ENCODE peak calls at places on chromosomes 12 and 14, in ten cellular contexts. One of them, this sample, is unnamed.

GRCh38 chr12:12358528-12358927 is 1.6 kb downstream of the BORCS5 start:
- DNase-seq in stomach: no peak
- DNase-seq in SK-N-SH: no peak
- DNase-seq in ovary: no peak
- DNase-seq in esophagus muscularis mucosa: no peak
- DNase-seq in sigmoid colon: no peak
- DNase-seq in A549: no peak
- DNase-seq in H1: no peak
- DNase-seq in transverse colon: no peak
- DNase-seq in tibial nerve: no peak
- DNase-seq in this sample: no peak

GRCh38 chr14:72527591-72527990 is 366.3 kb downstream of the DPF3 start:
- DNase-seq in transverse colon: no peak
- DNase-seq in A549: no peak
- DNase-seq in esophagus muscularis mucosa: no peak
- DNase-seq in stomach: no peak
- DNase-seq in sigmoid colon: no peak
- DNase-seq in SK-N-SH: no peak
- DNase-seq in ovary: no peak
- DNase-seq in tibial nerve: no peak
- DNase-seq in H1: no peak
- DNase-seq in this sample: no peak

GRCh38 chr14:101843665-101844064 is 82.2 kb downstream of the PPP2R5C start:
- DNase-seq in tibial nerve: no peak
- DNase-seq in transverse colon: peak; percentile 44
- DNase-seq in esophagus muscularis mucosa: no peak
- DNase-seq in stomach: no peak
- DNase-seq in H1: no peak
- DNase-seq in sigmoid colon: no peak
- DNase-seq in SK-N-SH: no peak
- DNase-seq in ovary: no peak
- DNase-seq in A549: no peak
- DNase-seq in this sample: no peak

GRCh38 chr12:59055204-59055839 is 135.0 kb upstream of the LRIG3 start:
- DNase-seq in transverse colon: no peak
- DNase-seq in stomach: no peak
- DNase-seq in esophagus muscularis mucosa: no peak
- DNase-seq in ovary: no peak
- DNase-seq in tibial nerve: no peak
- DNase-seq in sigmoid colon: no peak
- DNase-seq in SK-N-SH: no peak
- DNase-seq in H1: no peak
- DNase-seq in A549: peak; percentile 63
- DNase-seq in this sample: no peak

GRCh38 chr12:57583008-57583831 is 7.8 kb upstream of the PIP4K2C start:
- DNase-seq in sigmoid colon: peak; percentile 86
- DNase-seq in A549: peak; percentile 96
- DNase-seq in transverse colon: peak; percentile 63
- DNase-seq in esophagus muscularis mucosa: no peak
- DNase-seq in stomach: peak; percentile 59
- DNase-seq in tibial nerve: peak; percentile 90
- DNase-seq in H1: peak; percentile 25
- DNase-seq in SK-N-SH: peak; percentile 92
- DNase-seq in ovary: peak; percentile 63
- DNase-seq in this sample: peak; percentile 70

GRCh38 chr12:99745895-99746294 is 98.3 kb downstream of the GARIN6 start:
- DNase-seq in tibial nerve: no peak
- DNase-seq in A549: no peak
- DNase-seq in stomach: no peak
- DNase-seq in esophagus muscularis mucosa: no peak
- DNase-seq in ovary: no peak
- DNase-seq in SK-N-SH: no peak
- DNase-seq in transverse colon: no peak
- DNase-seq in sigmoid colon: no peak
- DNase-seq in H1: no peak
- DNase-seq in this sample: no peak

GRCh38 chr14:68952544-68953535 is 26.3 kb downstream of the ACTN1 start:
- DNase-seq in esophagus muscularis mucosa: no peak
- DNase-seq in stomach: no peak
- DNase-seq in transverse colon: no peak
- DNase-seq in A549: no peak
- DNase-seq in H1: no peak
- DNase-seq in tibial nerve: peak; percentile 53
- DNase-seq in ovary: peak; percentile 61
- DNase-seq in SK-N-SH: peak; percentile 78
- DNase-seq in sigmoid colon: peak; percentile 85
- DNase-seq in this sample: no peak

GRCh38 chr12:6084261-6084968 is 40.1 kb downstream of the VWF start:
- DNase-seq in stomach: no peak
- DNase-seq in ovary: no peak
- DNase-seq in esophagus muscularis mucosa: no peak
- DNase-seq in transverse colon: peak; percentile 15
- DNase-seq in tibial nerve: no peak
- DNase-seq in A549: peak; percentile 46
- DNase-seq in H1: no peak
- DNase-seq in SK-N-SH: peak; percentile 85
- DNase-seq in sigmoid colon: peak; percentile 83
- DNase-seq in this sample: no peak

GRCh38 chr12:57320639-57321038 is 69.7 kb upstream of the STAC3 start:
- DNase-seq in tibial nerve: no peak
- DNase-seq in esophagus muscularis mucosa: no peak
- DNase-seq in ovary: no peak
- DNase-seq in stomach: no peak
- DNase-seq in transverse colon: no peak
- DNase-seq in sigmoid colon: no peak
- DNase-seq in H1: no peak
- DNase-seq in A549: no peak
- DNase-seq in SK-N-SH: no peak
- DNase-seq in this sample: no peak

GRCh38 chr14:89746654-89747053 is 207.9 kb downstream of the EFCAB11 start:
- DNase-seq in esophagus muscularis mucosa: peak; percentile 5
- DNase-seq in A549: no peak
- DNase-seq in tibial nerve: no peak
- DNase-seq in sigmoid colon: no peak
- DNase-seq in stomach: no peak
- DNase-seq in H1: no peak
- DNase-seq in transverse colon: no peak
- DNase-seq in SK-N-SH: no peak
- DNase-seq in ovary: no peak
- DNase-seq in this sample: no peak

GRCh38 chr12:63400746-63401145 is 249.7 kb upstream of the AVPR1A start:
- DNase-seq in esophagus muscularis mucosa: no peak
- DNase-seq in stomach: no peak
- DNase-seq in H1: no peak
- DNase-seq in transverse colon: no peak
- DNase-seq in A549: no peak
- DNase-seq in SK-N-SH: no peak
- DNase-seq in ovary: no peak
- DNase-seq in sigmoid colon: no peak
- DNase-seq in tibial nerve: no peak
- DNase-seq in this sample: no peak

GRCh38 chr14:34673702-34674101 is 40.7 kb downstream of the CFL2 start:
- DNase-seq in esophagus muscularis mucosa: no peak
- DNase-seq in tibial nerve: no peak
- DNase-seq in ovary: no peak
- DNase-seq in sigmoid colon: no peak
- DNase-seq in stomach: no peak
- DNase-seq in H1: no peak
- DNase-seq in transverse colon: no peak
- DNase-seq in SK-N-SH: no peak
- DNase-seq in A549: no peak
- DNase-seq in this sample: no peak

GRCh38 chr12:59927041-59927440 is 331.2 kb downstream of the SLC16A7 start:
- DNase-seq in A549: no peak
- DNase-seq in stomach: no peak
- DNase-seq in esophagus muscularis mucosa: no peak
- DNase-seq in ovary: no peak
- DNase-seq in tibial nerve: no peak
- DNase-seq in transverse colon: no peak
- DNase-seq in sigmoid colon: no peak
- DNase-seq in SK-N-SH: no peak
- DNase-seq in H1: no peak
- DNase-seq in this sample: no peak

GRCh38 chr12:106271575-106272505 is 24.0 kb upstream of the CKAP4 start:
- DNase-seq in ovary: no peak
- DNase-seq in transverse colon: no peak
- DNase-seq in SK-N-SH: no peak
- DNase-seq in stomach: no peak
- DNase-seq in tibial nerve: no peak
- DNase-seq in A549: no peak
- DNase-seq in esophagus muscularis mucosa: peak; percentile 8
- DNase-seq in H1: no peak
- DNase-seq in sigmoid colon: no peak
- DNase-seq in this sample: no peak

GRCh38 chr14:99578541-99579044 is 25.4 kb downstream of the CCDC85C start:
- DNase-seq in SK-N-SH: no peak
- DNase-seq in esophagus muscularis mucosa: no peak
- DNase-seq in tibial nerve: no peak
- DNase-seq in stomach: no peak
- DNase-seq in sigmoid colon: peak; percentile 87
- DNase-seq in A549: no peak
- DNase-seq in H1: no peak
- DNase-seq in ovary: peak; percentile 73
- DNase-seq in transverse colon: peak; percentile 62
- DNase-seq in this sample: no peak
- H3K4me1 ChIP-seq in SK-N-SH: peaks cover 44% of the 10 kb centered on the region
- H3K4me1 ChIP-seq in esophagus muscularis mucosa: peaks cover 87% of the 10 kb centered on the region
- H3K4me1 ChIP-seq in tibial nerve: peaks cover 27% of the 10 kb centered on the region
- H3K4me1 ChIP-seq in stomach: peaks cover 84% of the 10 kb centered on the region
- H3K4me1 ChIP-seq in sigmoid colon: no peaks in the 10 kb centered on the region
- H3K4me1 ChIP-seq in A549: peaks cover 89% of the 10 kb centered on the region
- H3K4me1 ChIP-seq in H1: peaks cover 52% of the 10 kb centered on the region
- H3K4me1 ChIP-seq in ovary: peaks cover 58% of the 10 kb centered on the region
- H3K4me1 ChIP-seq in transverse colon: peaks cover 74% of the 10 kb centered on the region
- H3K4me1 ChIP-seq in this sample: peaks cover 67% of the 10 kb centered on the region

DNA sequence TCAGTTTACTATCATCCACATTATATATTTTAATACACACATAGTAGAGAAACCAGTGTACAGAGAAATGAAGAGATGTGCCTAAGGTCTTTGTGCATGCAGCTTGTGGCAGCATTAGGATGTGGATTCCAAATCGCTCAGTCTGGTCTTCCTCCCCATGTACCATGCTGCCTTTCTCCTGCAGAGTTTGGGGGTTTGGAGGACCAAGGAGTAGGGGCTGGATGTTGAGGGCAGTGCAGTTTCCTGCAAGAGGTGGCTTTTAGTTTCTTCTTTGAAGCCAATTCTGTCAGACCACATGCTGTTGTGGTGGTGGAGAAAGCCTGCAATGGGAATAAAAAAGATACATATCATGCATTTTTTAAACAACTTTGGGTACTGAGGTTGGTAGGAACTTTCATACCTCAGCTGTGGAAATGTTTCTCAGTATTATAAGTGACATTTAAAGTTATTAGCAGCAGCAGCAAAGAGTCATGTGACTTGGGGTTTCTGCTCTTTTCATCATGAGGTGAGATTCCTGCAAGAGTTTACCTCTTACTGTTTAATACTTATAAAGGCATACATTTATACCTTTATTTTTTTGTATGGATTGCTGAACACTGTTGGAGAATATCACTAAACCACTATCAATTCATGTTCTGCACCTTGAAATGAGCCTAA is 34.4 kb downstream of the TESPA1 start:
- DNase-seq in A549: no peak
- DNase-seq in transverse colon: no peak
- DNase-seq in esophagus muscularis mucosa: no peak
- DNase-seq in ovary: no peak
- DNase-seq in H1: no peak
- DNase-seq in SK-N-SH: no peak
- DNase-seq in tibial nerve: no peak
- DNase-seq in sigmoid colon: no peak
- DNase-seq in stomach: no peak
- DNase-seq in this sample: no peak
- TF ChIP-seq EP300 in A549: no peak
- TF ChIP-seq EP300 in transverse colon: no peak
- TF ChIP-seq EP300 in esophagus muscularis mucosa: no peak
- TF ChIP-seq EP300 in ovary: no peak
- TF ChIP-seq EP300 in H1: no peak
- TF ChIP-seq EP300 in SK-N-SH: no peak
- TF ChIP-seq EP300 in tibial nerve: no peak
- TF ChIP-seq EP300 in sigmoid colon: no peak
- TF ChIP-seq EP300 in stomach: no peak
- TF ChIP-seq EP300 in this sample: no peak

DNA sequence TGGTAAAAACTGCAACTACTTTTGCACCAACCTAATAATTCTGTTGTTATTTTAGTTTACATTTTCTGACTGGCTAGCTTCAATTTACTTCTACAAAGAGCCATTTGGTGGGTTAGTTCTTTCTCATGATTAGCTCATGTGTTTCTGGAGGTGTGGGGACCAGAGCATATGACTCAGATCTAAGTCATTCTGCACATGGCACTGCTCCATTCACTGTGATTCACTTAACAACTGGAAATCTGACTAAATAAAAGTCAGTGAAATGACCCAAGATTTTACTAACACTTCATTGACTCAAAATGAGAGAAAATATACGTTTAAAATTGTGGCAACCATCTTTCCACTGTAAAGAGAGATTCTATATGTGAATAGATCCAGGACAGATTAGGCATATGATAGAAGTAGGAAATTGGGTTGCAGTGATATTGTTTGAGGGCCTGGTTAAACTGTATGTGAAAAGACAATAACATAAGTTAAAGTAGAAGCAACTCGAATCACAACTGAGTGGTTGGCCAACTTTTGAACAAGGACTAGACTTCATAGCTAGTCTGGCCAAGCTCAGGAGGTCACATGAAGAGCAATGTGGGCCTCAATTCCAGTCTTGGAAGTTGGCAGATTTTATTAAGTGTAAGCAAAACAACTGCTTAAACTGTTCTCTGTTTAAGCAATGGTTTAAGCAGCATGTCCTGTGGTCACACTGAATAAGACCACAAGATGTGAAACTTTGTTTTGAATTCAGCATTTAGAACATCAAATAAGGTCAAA is 100.2 kb downstream of the TMTC3 start:
- DNase-seq in stomach: no peak
- DNase-seq in ovary: no peak
- DNase-seq in esophagus muscularis mucosa: no peak
- DNase-seq in tibial nerve: peak; percentile 36
- DNase-seq in H1: no peak
- DNase-seq in sigmoid colon: peak; percentile 71
- DNase-seq in transverse colon: no peak
- DNase-seq in A549: peak; percentile 31
- DNase-seq in SK-N-SH: no peak
- DNase-seq in this sample: no peak
- H3K4me1 ChIP-seq in stomach: peaks cover 8% of the 10 kb centered on the region
- H3K4me1 ChIP-seq in ovary: no peaks in the 10 kb centered on the region
- H3K4me1 ChIP-seq in esophagus muscularis mucosa: peaks cover 18% of the 10 kb centered on the region
- H3K4me1 ChIP-seq in tibial nerve: no peaks in the 10 kb centered on the region
- H3K4me1 ChIP-seq in H1: no peaks in the 10 kb centered on the region
- H3K4me1 ChIP-seq in sigmoid colon: no peaks in the 10 kb centered on the region
- H3K4me1 ChIP-seq in transverse colon: no peaks in the 10 kb centered on the region
- H3K4me1 ChIP-seq in A549: peaks cover 34% of the 10 kb centered on the region
- H3K4me1 ChIP-seq in SK-N-SH: peaks cover 31% of the 10 kb centered on the region
- H3K4me1 ChIP-seq in this sample: no peaks in the 10 kb centered on the region

DNA sequence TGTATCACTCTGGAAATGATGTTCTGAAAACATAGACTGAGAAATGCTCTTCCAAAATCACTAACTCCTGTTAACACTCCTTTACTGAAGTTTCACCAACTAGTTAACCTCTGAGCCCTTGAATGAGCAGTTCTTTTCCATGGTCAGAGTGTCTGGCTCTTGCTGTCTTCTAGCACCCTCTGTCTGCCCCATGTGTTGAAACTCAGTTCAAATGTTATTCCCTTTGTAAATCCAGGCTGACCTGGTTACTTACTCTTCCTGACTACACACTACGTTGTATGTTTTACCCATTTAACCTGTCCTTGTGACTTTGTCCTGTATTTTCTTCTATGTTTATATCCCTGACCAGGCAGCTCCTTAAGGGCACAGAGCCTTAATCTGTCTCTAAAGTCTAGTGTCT is 388.9 kb upstream of the RPL10L start:
- DNase-seq in esophagus muscularis mucosa: no peak
- DNase-seq in sigmoid colon: no peak
- DNase-seq in A549: no peak
- DNase-seq in H1: no peak
- DNase-seq in ovary: no peak
- DNase-seq in SK-N-SH: no peak
- DNase-seq in tibial nerve: no peak
- DNase-seq in transverse colon: no peak
- DNase-seq in stomach: no peak
- DNase-seq in this sample: no peak
- TF ChIP-seq EP300 in esophagus muscularis mucosa: no peak
- TF ChIP-seq EP300 in sigmoid colon: no peak
- TF ChIP-seq EP300 in A549: no peak
- TF ChIP-seq EP300 in H1: no peak
- TF ChIP-seq EP300 in ovary: no peak
- TF ChIP-seq EP300 in SK-N-SH: no peak
- TF ChIP-seq EP300 in tibial nerve: no peak
- TF ChIP-seq EP300 in transverse colon: no peak
- TF ChIP-seq EP300 in stomach: no peak
- TF ChIP-seq EP300 in this sample: no peak